ENCODE peak calls at places on chromosomes 3 and 15, in five cellular contexts. N, F, S, U and V are unnamed samples.

GRCh38 chr3:8548502-8549300 is 47.1 kb downstream of the LMCD1 start:
- DNase-seq in S (no peak), N (no peak), F (no peak), U (no peak), V (no peak)

GRCh38 chr15:78778422-78778821 is 32.8 kb downstream of the ADAMTS7 start:
- DNase-seq in F (no peak), U (no peak), N (no peak), S (no peak), V (no peak)

GRCh38 chr3:197031315-197032285 is 2.0 kb upstream of the MELTF start:
- DNase-seq in F (no peak), U (peak), N (peak), S (no peak), V (peak)

GRCh38 chr15:81000144-81000625 is 538 bp upstream of the TLNRD1 start:
- DNase-seq in U (no peak), S (no peak), N (no peak), F (no peak), V (no peak)

GRCh38 chr3:113438224-113438623 is 3.1 kb downstream of the CFAP44 start:
- DNase-seq in S (no peak), F (no peak), N (no peak), U (no peak), V (no peak)

GRCh38 chr3:37321260-37321852 is 147.0 kb upstream of the LRRFIP2 start:
- DNase-seq in F (no peak), U (no peak), S (no peak), N (no peak), V (no peak)

GRCh38 chr15:62164500-62165028 is 521 bp downstream of the C2CD4B start:
- DNase-seq in U (no peak), F (no peak), N (no peak), S (peak), V (no peak)

GRCh38 chr3:62159056-62159455 is 214.3 kb downstream of the FEZF2 start:
- DNase-seq in S (no peak), U (no peak), N (no peak), F (no peak), V (no peak)

GRCh38 chr3:13535526-13535875 is 13.4 kb upstream of the FBLN2 start:
- DNase-seq in U (no peak), S (no peak), F (no peak), N (no peak), V (no peak)

GRCh38 chr3:133276594-133276993 is 123.3 kb upstream of the BFSP2 start:
- DNase-seq in S (no peak), U (no peak), F (no peak), N (no peak), V (no peak)

GRCh38 chr3:64240445-64240844 is 15.2 kb upstream of the PRICKLE2 start:
- DNase-seq in S (no peak), N (no peak), F (no peak), U (peak), V (no peak)

GRCh38 chr3:171175840-171176239 is 149.3 kb upstream of the SLC2A2 start:
- DNase-seq in S (no peak), F (no peak), N (no peak), U (no peak), V (no peak)

GRCh38 chr3:42589382-42590109 is 1.1 kb upstream of the SS18L2 start:
- DNase-seq in S (no peak), U (no peak), N (no peak), F (no peak), V (no peak)

GRCh38 chr3:115918900-115919299 is 295.6 kb downstream of the GAP43 start:
- DNase-seq in F (no peak), S (no peak), U (no peak), N (no peak), V (no peak)

GRCh38 chr3:122969585-122970453 is 57.7 kb downstream of the SEMA5B start:
- DNase-seq in S (no peak), N (no peak), F (no peak), U (peak), V (no peak)

GRCh38 chr3:83500422-83500821 is 1458.4 kb upstream of the CADM2 start:
- DNase-seq in U (peak), S (no peak), F (no peak), N (no peak), V (no peak)

GRCh38 chr3:27715863-27716262 is 6.3 kb downstream of the EOMES start:
- DNase-seq in N (no peak), U (no peak), S (no peak), F (no peak), V (no peak)

GRCh38 chr15:42151736-42152135 is 4.7 kb downstream of the PLA2G4F start:
- DNase-seq in S (no peak), U (no peak), F (no peak), N (no peak), V (no peak)

GRCh38 chr3:180085122-180085710 is 48.5 kb upstream of the PEX5L start:
- DNase-seq in S (no peak), U (no peak), F (no peak), N (no peak), V (no peak)

GRCh38 chr3:129688310-129688895 is 81.9 kb upstream of the PLXND1 start:
- DNase-seq in U (no peak), F (no peak), S (peak), N (no peak), V (no peak)

GRCh38 chr3:40690696-40691597 is 166.2 kb downstream of the ZNF621 start:
- DNase-seq in U (no peak), S (no peak), N (no peak), F (no peak), V (no peak)

GRCh38 chr3:15255215-15255614 is 49.2 kb downstream of the CAPN7 start:
- DNase-seq in U (no peak), S (no peak), N (no peak), F (no peak), V (no peak)

GRCh38 chr3:85939026-85939616 is 980.3 kb downstream of the CADM2 start:
- DNase-seq in F (no peak), N (no peak), S (no peak), U (no peak), V (no peak)

GRCh38 chr15:88981244-88982215 is 68.4 kb upstream of the MFGE8 start:
- DNase-seq in U (peak), N (no peak), F (no peak), S (no peak), V (no peak)

GRCh38 chr15:78316211-78317077 is 17.0 kb upstream of the SKIC8 start:
- DNase-seq in S (no peak), N (no peak), U (no peak), F (no peak), V (no peak)